ENCODE peak calls at places on chromosomes 11 and 22, in nine cellular contexts. R, U, F, V, G, L, K, O and Y are unnamed samples.

GRCh38 chr11:75524576-75525432 is 937 bp downstream of the GDPD5 start:
- DNase-seq in R (peak), K (peak), O (peak), F (no peak), G (no peak), L (peak), U (peak), V (no peak), Y (peak)

GRCh38 chr11:44955019-44955738 is 4.5 kb upstream of the TP53I11 start:
- DNase-seq in G (no peak), V (peak), F (no peak), R (peak), O (peak), U (peak), L (no peak), K (no peak), Y (no peak)

GRCh38 chr11:65417221-65417701 is 5.3 kb upstream of the NEAT1 start:
- DNase-seq in O (no peak), G (no peak), U (peak), F (peak), L (peak), V (no peak), K (no peak), R (peak), Y (no peak)

GRCh38 chr11:2531987-2532703 is 87.3 kb downstream of the KCNQ1 start:
- DNase-seq in V (no peak), R (no peak), F (no peak), U (peak), O (no peak), L (no peak), G (no peak), K (no peak), Y (no peak)

GRCh38 chr22:39231197-39231950 is 13.4 kb downstream of the PDGFB start:
- DNase-seq in O (no peak), U (no peak), R (no peak), K (no peak), G (no peak), F (no peak), L (no peak), V (no peak), Y (no peak)

GRCh38 chr22:28710889-28711285 is 30.7 kb downstream of the CHEK2 start:
- DNase-seq in L (no peak), U (no peak), K (peak), F (no peak), O (no peak), G (no peak), R (no peak), V (no peak), Y (no peak)

GRCh38 chr11:63914896-63915681 is 1.9 kb downstream of the RCOR2 start:
- DNase-seq in F (no peak), R (no peak), O (no peak), V (no peak), K (peak), U (no peak), G (no peak), L (no peak), Y (no peak)

GRCh38 chr11:96015911-96016565 is 92.1 kb upstream of the MTMR2 start:
- DNase-seq in U (no peak), O (no peak), F (peak), V (no peak), G (no peak), K (peak), R (peak), L (peak), Y (peak)

GRCh38 chr11:35554491-35555237 is 29.2 kb upstream of the PAMR1 start:
- DNase-seq in K (no peak), G (no peak), V (no peak), U (no peak), O (no peak), F (no peak), R (no peak), L (no peak), Y (no peak)

GRCh38 chr11:72932132-72932570 is 117.9 kb downstream of the ATG16L2 start:
- DNase-seq in G (no peak), K (no peak), V (no peak), U (no peak), F (no peak), L (no peak), O (no peak), R (no peak), Y (no peak)

GRCh38 chr11:94768602-94769511 is 701 bp downstream of the AMOTL1 start:
- DNase-seq in R (peak), V (no peak), U (peak), G (no peak), F (no peak), O (no peak), L (no peak), K (peak), Y (no peak)

GRCh38 chr11:67695606-67696005 is 21.2 kb upstream of the ALDH3B2 start:
- DNase-seq in F (no peak), R (no peak), G (no peak), U (no peak), L (no peak), V (no peak), O (no peak), K (no peak), Y (no peak)

GRCh38 chr22:19664951-19665783 is 49.1 kb upstream of the SEPTIN5 start:
- DNase-seq in R (no peak), O (no peak), F (no peak), K (no peak), G (no peak), U (no peak), L (no peak), V (no peak), Y (no peak)

GRCh38 chr11:89660234-89660633 is 49.9 kb upstream of the TRIM77 start:
- DNase-seq in R (no peak), V (no peak), G (no peak), U (no peak), L (no peak), F (no peak), K (no peak), O (no peak), Y (no peak)

GRCh38 chr11:61152816-61153592 is 8.2 kb downstream of the VPS37C start:
- DNase-seq in O (peak), R (no peak), K (no peak), V (peak), U (no peak), G (peak), L (no peak), F (no peak), Y (no peak)

GRCh38 chr22:36971305-36971704 is 47.9 kb downstream of the TST start:
- DNase-seq in L (no peak), K (no peak), U (no peak), V (no peak), R (no peak), O (no peak), F (no peak), G (no peak), Y (no peak)

GRCh38 chr11:75547617-75548054 is 14.4 kb upstream of the SERPINH1 start:
- DNase-seq in K (peak), L (peak), U (peak), V (no peak), F (no peak), G (no peak), R (peak), O (peak), Y (no peak)

GRCh38 chr11:34531663-34532062 is 18.1 kb upstream of the ELF5 start:
- DNase-seq in G (no peak), K (no peak), L (no peak), V (no peak), R (no peak), O (no peak), F (no peak), U (no peak), Y (no peak)

GRCh38 chr11:111814106-111814505 is 47.9 kb upstream of the PPP2R1B start:
- DNase-seq in K (no peak), O (no peak), G (no peak), U (no peak), V (no peak), L (no peak), R (no peak), F (no peak), Y (no peak)

GRCh38 chr11:107741044-107741823 is 29.4 kb upstream of the SLN start:
- DNase-seq in R (peak), V (no peak), K (peak), O (no peak), G (no peak), L (no peak), U (no peak), F (no peak), Y (no peak)

GRCh38 chr22:49028111-49028510 is 799.6 kb downstream of the BRD1 start:
- DNase-seq in K (no peak), R (no peak), O (no peak), V (no peak), F (no peak), L (no peak), U (no peak), G (no peak), Y (no peak)

GRCh38 chr11:2150206-2150847 is 10.7 kb downstream of the INS start:
- DNase-seq in K (peak), F (no peak), V (no peak), R (no peak), U (no peak), G (no peak), L (no peak), O (peak), Y (no peak)

GRCh38 chr11:78646564-78647185 is 72.0 kb upstream of the NARS2 start:
- DNase-seq in K (peak), L (peak), O (peak), V (no peak), G (no peak), F (peak), R (peak), U (no peak), Y (peak)

GRCh38 chr11:17724020-17724908 is 4.9 kb downstream of the MYOD1 start:
- DNase-seq in L (no peak), V (no peak), R (no peak), O (no peak), F (no peak), G (no peak), U (no peak), K (no peak), Y (no peak)

GRCh38 chr22:32474635-32475427 is at the start of gene FBXO7:
- DNase-seq in U (peak), R (peak), F (peak), L (peak), O (peak), G (peak), K (peak), V (peak), Y (peak)

GRCh38 chr11:61869636-61870428 is 21.5 kb downstream of the FADS3 start:
- DNase-seq in F (no peak), L (no peak), V (no peak), U (no peak), K (no peak), G (no peak), R (no peak), O (no peak), Y (no peak)

GRCh38 chr11:78645226-78646202 is 70.8 kb upstream of the NARS2 start:
- DNase-seq in F (peak), U (peak), O (peak), G (peak), K (peak), L (peak), V (peak), R (peak), Y (peak)

GRCh38 chr22:46044718-46045458 is 67.9 kb upstream of the WNT7B start:
- DNase-seq in K (no peak), R (peak), V (no peak), G (no peak), F (peak), L (no peak), U (peak), O (no peak), Y (no peak)

GRCh38 chr11:80084614-80085013 is 643.8 kb upstream of the TENM4 start:
- DNase-seq in R (no peak), L (no peak), K (no peak), U (no peak), V (no peak), O (no peak), G (no peak), F (no peak), Y (no peak)

GRCh38 chr11:66542362-66542761 is 3.5 kb downstream of the ZDHHC24 start:
- DNase-seq in F (no peak), V (peak), G (no peak), R (no peak), O (peak), K (no peak), U (no peak), L (no peak), Y (no peak)